ENCODE peak calls at places on chromosomes 13 and 19, in nine cellular contexts. O is A549, J is HepG2, A is WTC11, G is SK-N-SH, U is K562, Q is GM12878, F is HCT116, R is H1. V is an unnamed sample.

GRCh38 chr19:14434543-14435319 is 1.6 kb downstream of the PKN1 start:
- DNase-seq in O (no peak), J (peak), A (no peak), G (peak), U (peak), Q (no peak), F (no peak), R (no peak), V (peak)

GRCh38 chr13:103386341-103386740 is 320.1 kb upstream of the SLC10A2 start:
- DNase-seq in O (no peak), J (no peak), A (no peak), G (no peak), U (no peak), Q (no peak), F (no peak), R (no peak), V (no peak)

GRCh38 chr19:21022996-21023395 is 2.5 kb downstream of the ZNF430 start:
- DNase-seq in O (no peak), J (peak), A (no peak), G (no peak), U (no peak), Q (no peak), F (peak), R (no peak), V (peak)

GRCh38 chr19:3780786-3781304 is 5.3 kb downstream of the MATK start:
- DNase-seq in O (no peak), J (no peak), A (no peak), G (no peak), U (no peak), Q (no peak), F (no peak), R (no peak), V (no peak)

GRCh38 chr13:27918041-27918917 is 1.5 kb upstream of the PDX1 start:
- DNase-seq in O (no peak), J (no peak), A (peak), G (no peak), U (no peak), Q (no peak), F (no peak), R (no peak), V (no peak)

GRCh38 chr19:310141-310651 is 19.0 kb upstream of the PLPP2 start:
- DNase-seq in O (no peak), J (no peak), A (no peak), G (peak), U (no peak), Q (no peak), F (no peak), R (no peak), V (no peak)

GRCh38 chr19:15379996-15380647 is 535 bp upstream of the AKAP8 start:
- DNase-seq in O (peak), J (peak), A (peak), G (no peak), U (peak), Q (no peak), F (peak), R (peak), V (peak)

GRCh38 chr19:1251503-1252220 is 3.3 kb downstream of the MIDN start:
- DNase-seq in O (no peak), J (peak), A (no peak), G (peak), U (no peak), Q (no peak), F (no peak), R (no peak), V (no peak)

GRCh38 chr13:95067303-95067702 is 233.9 kb downstream of the ABCC4 start:
- DNase-seq in O (no peak), J (no peak), A (no peak), G (no peak), U (no peak), Q (no peak), F (no peak), R (no peak), V (no peak)

GRCh38 chr13:114024603-114025431 is 50.9 kb upstream of the C13orf46 start:
- DNase-seq in O (no peak), J (no peak), A (no peak), G (no peak), U (no peak), Q (no peak), F (no peak), R (no peak), V (no peak)

GRCh38 chr19:32372726-32373613 is 27.6 kb downstream of the ZNF507 start:
- DNase-seq in O (no peak), J (peak), A (no peak), G (no peak), U (no peak), Q (no peak), F (no peak), R (no peak), V (no peak)

GRCh38 chr13:96809366-96810096 is 184.7 kb downstream of the OXGR1 start:
- DNase-seq in O (no peak), J (no peak), A (no peak), G (no peak), U (no peak), Q (no peak), F (no peak), R (no peak), V (no peak)

GRCh38 chr19:55283548-55284393 is at the start of gene BRSK1:
- DNase-seq in O (no peak), J (no peak), A (peak), G (peak), U (peak), Q (no peak), F (peak), R (no peak), V (no peak)

GRCh38 chr13:113742445-113743120 is 16.4 kb upstream of the TMEM255B start:
- DNase-seq in O (no peak), J (no peak), A (no peak), G (no peak), U (no peak), Q (no peak), F (no peak), R (no peak), V (peak)

GRCh38 chr19:5612891-5613290 is 9.7 kb downstream of the SAFB2 start:
- DNase-seq in O (no peak), J (no peak), A (no peak), G (no peak), U (no peak), Q (no peak), F (no peak), R (no peak), V (no peak)

GRCh38 chr19:53912653-53913052 is 3.6 kb downstream of the CACNG7 start:
- DNase-seq in O (no peak), J (no peak), A (peak), G (peak), U (peak), Q (no peak), F (no peak), R (no peak), V (peak)

GRCh38 chr19:33510728-33511255 is 10.8 kb downstream of the PEPD start:
- DNase-seq in O (no peak), J (no peak), A (no peak), G (no peak), U (no peak), Q (no peak), F (no peak), R (no peak), V (no peak)

GRCh38 chr13:106561551-106562170 is 6.3 kb downstream of the ARGLU1 start:
- DNase-seq in O (no peak), J (no peak), A (no peak), G (no peak), U (no peak), Q (peak), F (no peak), R (no peak), V (peak)

GRCh38 chr19:6773323-6773931 is 919 bp downstream of the VAV1 start:
- DNase-seq in O (no peak), J (no peak), A (no peak), G (no peak), U (peak), Q (peak), F (no peak), R (no peak), V (peak)

GRCh38 chr19:57888494-57889231 is at the start of gene ZNF814:
- DNase-seq in O (peak), J (no peak), A (peak), G (peak), U (no peak), Q (peak), F (no peak), R (peak), V (peak)

GRCh38 chr19:32238076-32238475 is 107.3 kb upstream of the ZNF507 start:
- DNase-seq in O (no peak), J (no peak), A (no peak), G (no peak), U (no peak), Q (no peak), F (no peak), R (no peak), V (peak)

GRCh38 chr19:18063463-18063862 is 23.3 kb downstream of the IL12RB1 start:
- DNase-seq in O (no peak), J (peak), A (no peak), G (peak), U (peak), Q (no peak), F (no peak), R (no peak), V (peak)

GRCh38 chr19:34298891-34299510 is 44.6 kb downstream of the GARRE1 start:
- DNase-seq in O (no peak), J (no peak), A (no peak), G (no peak), U (no peak), Q (no peak), F (no peak), R (no peak), V (no peak)

GRCh38 chr19:7417671-7418324 is 69.1 kb downstream of the ARHGEF18 start:
- DNase-seq in O (no peak), J (no peak), A (no peak), G (no peak), U (peak), Q (no peak), F (no peak), R (no peak), V (no peak)

GRCh38 chr19:369876-370275 is 25.3 kb upstream of the MIER2 start:
- DNase-seq in O (no peak), J (no peak), A (no peak), G (no peak), U (no peak), Q (no peak), F (no peak), R (no peak), V (no peak)

GRCh38 chr19:4896372-4896771 is 6.3 kb downstream of the ARRDC5 start:
- DNase-seq in O (no peak), J (no peak), A (no peak), G (no peak), U (no peak), Q (no peak), F (no peak), R (no peak), V (peak)

GRCh38 chr19:29260477-29261317 is 47.7 kb upstream of the UQCRFS1 start:
- DNase-seq in O (no peak), J (peak), A (peak), G (peak), U (peak), Q (peak), F (peak), R (no peak), V (peak)

GRCh38 chr13:40803316-40803715 is 13.9 kb downstream of the SLC25A15 start:
- DNase-seq in O (no peak), J (no peak), A (no peak), G (no peak), U (no peak), Q (no peak), F (no peak), R (no peak), V (no peak)

GRCh38 chr19:42601811-42602443 is 7.2 kb upstream of the CEACAM8 start:
- DNase-seq in O (peak), J (peak), A (peak), G (no peak), U (peak), Q (no peak), F (no peak), R (no peak), V (peak)

GRCh38 chr19:19218911-19219310 is 7.2 kb downstream of the NCAN start:
- DNase-seq in O (no peak), J (no peak), A (no peak), G (no peak), U (no peak), Q (no peak), F (no peak), R (no peak), V (no peak)

GRCh38 chr13:35225582-35225981 is 250.9 kb downstream of the MAB21L1 start:
- DNase-seq in O (no peak), J (no peak), A (no peak), G (no peak), U (no peak), Q (no peak), F (no peak), R (no peak), V (no peak)

DNA sequence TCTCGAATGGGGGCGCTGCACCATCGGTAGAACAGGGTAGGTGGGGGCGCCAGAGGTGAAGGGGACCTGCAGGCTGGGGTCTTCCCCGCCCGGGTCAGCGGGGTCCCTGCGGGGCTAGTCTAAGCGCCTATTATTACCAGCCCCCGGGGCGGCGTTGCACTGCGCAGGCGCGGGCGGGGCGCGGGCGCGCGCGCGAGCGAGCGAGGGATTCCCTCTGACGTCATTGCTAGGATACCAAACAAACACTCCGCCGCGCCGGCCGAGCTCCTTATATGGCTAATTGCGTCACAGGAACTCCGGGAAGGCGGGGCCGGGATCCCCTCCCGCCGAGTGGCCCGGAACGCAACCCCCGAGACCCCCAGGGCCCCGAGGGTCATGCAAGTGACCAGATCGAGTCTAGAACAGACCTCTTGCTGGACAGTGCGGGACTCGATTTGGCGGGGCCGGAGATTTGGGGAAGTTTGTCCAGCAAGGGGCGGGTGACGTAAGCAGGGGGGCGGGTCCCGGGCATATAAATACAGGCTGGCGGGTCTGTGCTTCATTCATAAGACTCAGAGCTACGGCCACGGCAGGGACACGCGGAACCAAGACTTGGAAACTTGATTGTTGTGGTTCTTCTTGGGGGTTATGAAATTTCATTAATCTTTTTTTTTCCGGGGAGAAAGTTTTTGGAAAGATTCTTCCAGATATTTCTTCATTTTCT is at the start of gene FOSB:
- DNase-seq in O (peak), J (peak), A (peak), G (peak), U (peak), Q (no peak), F (peak), R (no peak), V (peak)
- TF ChIP-seq CTCF in O (no peak), J (no peak), A (no peak), G (peak), U (no peak), Q (no peak), F (no peak), R (no peak), V (no peak)

GRCh38 chr13:98475521-98475920 is 101.4 kb downstream of the STK24 start:
- DNase-seq in O (no peak), J (no peak), A (peak), G (peak), U (peak), Q (no peak), F (no peak), R (no peak), V (peak)

GRCh38 chr13:98473792-98474153 is 103.1 kb downstream of the STK24 start:
- DNase-seq in O (no peak), J (no peak), A (no peak), G (no peak), U (no peak), Q (no peak), F (no peak), R (no peak), V (no peak)

GRCh38 chr13:98473135-98473791 is 103.6 kb downstream of the STK24 start:
- DNase-seq in O (no peak), J (no peak), A (no peak), G (no peak), U (no peak), Q (no peak), F (no peak), R (no peak), V (no peak)

GRCh38 chr13:98474761-98475160 is 102.1 kb downstream of the STK24 start:
- DNase-seq in O (no peak), J (no peak), A (no peak), G (no peak), U (no peak), Q (no peak), F (no peak), R (no peak), V (no peak)

GRCh38 chr13:98474292-98474691 is 102.6 kb downstream of the STK24 start:
- DNase-seq in O (no peak), J (no peak), A (no peak), G (no peak), U (no peak), Q (no peak), F (no peak), R (no peak), V (no peak)
- TF ChIP-seq MAX in O (no peak), J (no peak), A (no peak), G (no peak), U (no peak), Q (no peak), F (no peak), R (no peak), V (no peak)

DNA sequence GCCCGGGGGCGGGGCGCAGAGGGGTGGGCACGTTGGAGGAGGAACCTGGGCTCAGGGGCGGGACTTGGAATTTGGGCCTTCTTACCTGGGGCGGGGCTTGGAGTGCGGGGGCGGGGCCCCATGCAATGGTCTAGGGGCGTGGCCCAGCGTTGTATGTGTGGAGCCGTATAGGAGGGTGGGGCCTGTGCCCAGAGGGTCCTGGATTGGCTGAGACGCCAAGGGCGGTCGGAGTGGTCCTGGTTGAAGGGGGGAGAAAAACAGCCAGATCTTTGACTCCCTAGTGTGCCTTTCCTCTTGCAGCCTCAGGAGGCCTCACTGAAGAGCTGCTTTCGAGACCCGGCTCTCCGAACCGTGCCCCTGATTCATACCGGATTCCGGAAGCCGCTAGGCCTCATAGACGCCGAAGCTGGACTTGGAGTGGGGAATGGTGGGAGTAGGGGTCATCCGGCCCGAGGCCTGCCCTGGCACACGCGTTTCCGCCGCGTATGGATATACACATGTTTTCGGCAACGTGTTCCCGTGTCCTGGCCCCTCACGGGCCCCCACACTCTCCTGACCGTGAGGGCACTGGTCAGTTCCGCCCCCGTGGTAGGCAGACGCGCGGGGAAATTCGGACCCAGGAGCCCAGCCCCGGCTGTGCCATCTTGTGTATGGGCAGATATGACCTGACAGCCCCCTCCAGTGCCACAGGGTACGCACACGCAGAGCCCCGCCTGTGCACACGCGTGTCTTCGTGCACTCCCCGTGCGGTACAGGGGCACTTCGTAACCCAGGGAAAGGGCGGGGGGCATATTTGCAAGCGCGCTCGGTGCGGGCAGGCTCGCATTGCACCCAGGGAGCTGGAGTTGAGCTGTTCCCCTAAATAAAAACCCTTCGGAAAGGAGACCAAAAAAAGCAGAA is 661 bp upstream of the PRR12 start:
- DNase-seq in O (peak), J (peak), A (peak), G (peak), U (peak), Q (peak), F (peak), R (peak), V (peak)
- TF ChIP-seq CTCF in O (no peak), J (peak), A (no peak), G (no peak), U (no peak), Q (peak), F (no peak), R (peak), V (no peak)

GRCh38 chr13:99004931-99005330 is 27.1 kb upstream of the DOCK9 start:
- DNase-seq in O (no peak), J (no peak), A (no peak), G (no peak), U (no peak), Q (no peak), F (no peak), R (no peak), V (no peak)
- TF ChIP-seq MAX in O (no peak), J (no peak), A (no peak), G (no peak), U (no peak), Q (no peak), F (no peak), R (no peak), V (no peak)

GRCh38 chr13:93673885-93674284 is 447.3 kb downstream of the GPC6 start:
- DNase-seq in O (no peak), J (no peak), A (no peak), G (peak), U (no peak), Q (no peak), F (no peak), R (no peak), V (no peak)

GRCh38 chr13:93670858-93671257 is 444.3 kb downstream of the GPC6 start:
- DNase-seq in O (no peak), J (no peak), A (no peak), G (no peak), U (no peak), Q (no peak), F (no peak), R (no peak), V (no peak)

GRCh38 chr13:93680329-93680728 is 453.7 kb downstream of the GPC6 start:
- DNase-seq in O (no peak), J (no peak), A (no peak), G (no peak), U (no peak), Q (no peak), F (no peak), R (no peak), V (no peak)

GRCh38 chr13:93672996-93673395 is 446.4 kb downstream of the GPC6 start:
- DNase-seq in O (no peak), J (peak), A (no peak), G (no peak), U (no peak), Q (no peak), F (no peak), R (no peak), V (no peak)

DNA sequence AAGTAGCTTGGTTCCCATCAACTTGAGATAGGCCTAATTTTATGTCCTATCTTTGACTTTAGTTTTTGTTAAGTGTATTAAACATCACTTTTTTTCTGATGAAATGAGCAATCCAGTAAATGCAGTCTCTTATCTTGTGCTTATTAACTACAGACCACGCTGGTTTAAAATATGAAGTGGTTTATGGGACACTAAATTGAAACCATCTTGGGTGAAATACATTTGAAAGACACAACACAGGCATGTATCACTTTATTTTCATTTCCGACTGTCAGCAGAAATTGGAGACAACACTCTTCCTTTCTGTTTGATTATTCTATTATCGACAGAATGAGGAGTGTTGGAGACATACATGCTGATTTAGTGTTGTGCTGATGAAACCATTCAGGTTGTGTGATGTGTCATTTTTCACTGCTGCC is 447.7 kb downstream of the GPC6 start:
- DNase-seq in O (no peak), J (no peak), A (no peak), G (peak), U (no peak), Q (no peak), F (no peak), R (no peak), V (no peak)
- TF ChIP-seq CTCF in O (no peak), J (no peak), A (no peak), G (no peak), U (no peak), Q (no peak), F (no peak), R (no peak), V (no peak)